ENCODE peak calls at places on chromosomes 3 and 15, in nine cellular contexts. S, L, Q, M, W, X, E, Z and D are unnamed samples. For H3K4me1, the result is how much of the 10 kb centered on the place peaks cover.

GRCh38 chr15:31457631-31458526 is 131.2 kb downstream of the KLF13 start:
- DNase-seq in S (peak), L (peak), Q (no peak), M (no peak), W (peak), X (no peak), E (peak), Z (peak), D (peak)

GRCh38 chr15:77739591-77740378 is 107.1 kb upstream of the LINGO1 start:
- DNase-seq in S (no peak), L (no peak), Q (no peak), M (no peak), W (peak), X (no peak), E (no peak), Z (no peak), D (no peak)

GRCh38 chr3:128969993-128970740 is 23.7 kb downstream of the CFAP92 start:
- DNase-seq in S (peak), L (peak), Q (peak), M (peak), W (peak), X (peak), E (no peak), Z (peak), D (peak)

GRCh38 chr3:56885879-56886647 is 84.3 kb upstream of the ARHGEF3 start:
- DNase-seq in S (no peak), L (peak), Q (no peak), M (no peak), W (no peak), X (no peak), E (no peak), Z (peak), D (no peak)

GRCh38 chr15:88630798-88631463 is 7.9 kb upstream of the ISG20 start:
- DNase-seq in S (no peak), L (no peak), Q (no peak), M (no peak), W (no peak), X (no peak), E (no peak), Z (no peak), D (no peak)

GRCh38 chr3:97037294-97037943 is 223.0 kb downstream of the EPHA6 start:
- DNase-seq in S (no peak), L (no peak), Q (peak), M (no peak), W (no peak), X (no peak), E (no peak), Z (no peak), D (no peak)

GRCh38 chr3:195825857-195826804 is 14.4 kb upstream of the MUC4 start:
- DNase-seq in S (no peak), L (no peak), Q (no peak), M (no peak), W (no peak), X (no peak), E (no peak), Z (no peak), D (no peak)

GRCh38 chr15:42547926-42548257 is 701 bp downstream of the LRRC57 start:
- DNase-seq in S (peak), L (no peak), Q (peak), M (no peak), W (no peak), X (peak), E (peak), Z (peak), D (no peak)

GRCh38 chr3:114178770-114179368 is at the start of gene DRD3:
- DNase-seq in S (no peak), L (peak), Q (no peak), M (no peak), W (peak), X (no peak), E (peak), Z (peak), D (peak)

GRCh38 chr3:164267031-164267430 is 811.3 kb downstream of the SI start:
- DNase-seq in S (no peak), L (no peak), Q (no peak), M (no peak), W (no peak), X (peak), E (no peak), Z (no peak), D (no peak)

GRCh38 chr15:99305761-99306505 is 54.7 kb downstream of the LRRC28 start:
- DNase-seq in S (no peak), L (peak), Q (peak), M (no peak), W (peak), X (no peak), E (peak), Z (peak), D (peak)

GRCh38 chr15:31148622-31149505 is 47.3 kb upstream of the TRPM1 start:
- DNase-seq in S (no peak), L (no peak), Q (no peak), M (no peak), W (no peak), X (no peak), E (no peak), Z (no peak), D (no peak)

GRCh38 chr3:185280572-185281365 is 26.9 kb upstream of the EHHADH start:
- DNase-seq in S (peak), L (peak), Q (peak), M (peak), W (peak), X (peak), E (peak), Z (peak), D (peak)

GRCh38 chr3:123480428-123480827 is 31.5 kb upstream of the ADCY5 start:
- DNase-seq in S (peak), L (no peak), Q (no peak), M (no peak), W (no peak), X (no peak), E (no peak), Z (no peak), D (no peak)

GRCh38 chr15:47787875-47788274 is 70.6 kb downstream of the SEMA6D start:
- DNase-seq in S (no peak), L (peak), Q (no peak), M (no peak), W (no peak), X (no peak), E (no peak), Z (no peak), D (no peak)

GRCh38 chr3:196969660-196970546 is 1.3 kb upstream of the PIGZ start:
- DNase-seq in S (peak), L (peak), Q (no peak), M (no peak), W (peak), X (peak), E (no peak), Z (peak), D (peak)

GRCh38 chr15:37995461-37996347 is 61.3 kb downstream of the TMCO5A start:
- DNase-seq in S (peak), L (peak), Q (peak), M (peak), W (peak), X (peak), E (peak), Z (peak), D (peak)

GRCh38 chr15:24068102-24068501 is 381.0 kb upstream of the NDN start:
- DNase-seq in S (no peak), L (no peak), Q (no peak), M (no peak), W (no peak), X (no peak), E (no peak), Z (no peak), D (no peak)

GRCh38 chr3:57862894-57863293 is 106.8 kb downstream of the SLMAP start:
- DNase-seq in S (no peak), L (no peak), Q (no peak), M (no peak), W (no peak), X (no peak), E (no peak), Z (no peak), D (no peak)

GRCh38 chr3:140023616-140024530 is 88.9 kb downstream of the CLSTN2 start:
- DNase-seq in S (no peak), L (no peak), Q (no peak), M (no peak), W (no peak), X (no peak), E (no peak), Z (no peak), D (peak)

GRCh38 chr3:56468184-56469106 is at the start of gene ERC2:
- DNase-seq in S (no peak), L (peak), Q (peak), M (no peak), W (peak), X (no peak), E (peak), Z (peak), D (peak)

GRCh38 chr3:31312400-31312799 is 220.3 kb upstream of the STT3B start:
- DNase-seq in S (no peak), L (no peak), Q (no peak), M (no peak), W (no peak), X (no peak), E (no peak), Z (no peak), D (peak)

GRCh38 chr15:59794229-59794886 is 105.2 kb upstream of the BNIP2 start:
- DNase-seq in S (no peak), L (no peak), Q (no peak), M (no peak), W (no peak), X (no peak), E (no peak), Z (no peak), D (no peak)

GRCh38 chr3:178384302-178384939 is 151.8 kb upstream of the KCNMB2 start:
- DNase-seq in S (no peak), L (peak), Q (no peak), M (no peak), W (no peak), X (no peak), E (peak), Z (peak), D (peak)

GRCh38 chr3:142047021-142047369 is 102.3 kb downstream of the TFDP2 start:
- DNase-seq in S (no peak), L (no peak), Q (no peak), M (no peak), W (no peak), X (no peak), E (no peak), Z (no peak), D (no peak)

GRCh38 chr3:132898131-132898530 is 140.1 kb upstream of the TMEM108 start:
- DNase-seq in S (no peak), L (no peak), Q (no peak), M (no peak), W (no peak), X (no peak), E (no peak), Z (no peak), D (no peak)

GRCh38 chr3:63294332-63294731 is 16.2 kb downstream of the SYNPR start:
- DNase-seq in S (no peak), L (no peak), Q (no peak), M (no peak), W (no peak), X (no peak), E (no peak), Z (no peak), D (no peak)

DNA sequence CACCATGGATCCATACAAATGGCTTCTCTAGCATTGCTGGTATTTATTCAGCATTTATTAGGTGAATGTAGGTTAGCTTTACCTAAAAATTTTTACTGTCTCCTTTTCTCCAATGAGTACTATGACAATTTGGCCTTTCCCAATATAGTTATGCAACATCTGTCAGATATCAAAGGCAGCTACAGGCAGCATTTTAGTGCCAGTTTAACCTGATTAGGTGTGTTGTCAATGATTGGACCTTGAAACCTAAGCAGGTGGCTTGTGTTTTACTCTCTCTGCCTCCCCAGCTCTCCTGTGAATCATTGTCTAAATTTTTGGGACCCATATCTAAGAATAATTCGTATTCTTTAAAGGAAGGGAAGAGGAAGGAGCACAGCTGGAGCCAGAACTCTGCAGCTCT is 228.9 kb downstream of the KBTBD8 start:
- DNase-seq in S (no peak), L (no peak), Q (no peak), M (no peak), W (no peak), X (no peak), E (no peak), Z (no peak), D (no peak)
- H3K4me1 ChIP-seq in S (under half), L (under half), Q (under half), M (under half), W (under half), X (under half), E (under half), Z (under half), D (under half)

GRCh38 chr15:57507111-57507510 is 84.6 kb upstream of the MYZAP start:
- DNase-seq in S (no peak), L (no peak), Q (no peak), M (no peak), W (no peak), X (no peak), E (no peak), Z (no peak), D (no peak)

GRCh38 chr15:57505056-57505713 is 86.5 kb upstream of the MYZAP start:
- DNase-seq in S (no peak), L (no peak), Q (peak), M (no peak), W (no peak), X (no peak), E (no peak), Z (peak), D (peak)

GRCh38 chr15:57506422-57506821 is 85.3 kb upstream of the MYZAP start:
- DNase-seq in S (no peak), L (no peak), Q (no peak), M (no peak), W (peak), X (no peak), E (no peak), Z (no peak), D (peak)

GRCh38 chr15:57504599-57504940 is 87.1 kb upstream of the MYZAP start:
- DNase-seq in S (no peak), L (no peak), Q (no peak), M (no peak), W (no peak), X (no peak), E (no peak), Z (no peak), D (peak)

DNA sequence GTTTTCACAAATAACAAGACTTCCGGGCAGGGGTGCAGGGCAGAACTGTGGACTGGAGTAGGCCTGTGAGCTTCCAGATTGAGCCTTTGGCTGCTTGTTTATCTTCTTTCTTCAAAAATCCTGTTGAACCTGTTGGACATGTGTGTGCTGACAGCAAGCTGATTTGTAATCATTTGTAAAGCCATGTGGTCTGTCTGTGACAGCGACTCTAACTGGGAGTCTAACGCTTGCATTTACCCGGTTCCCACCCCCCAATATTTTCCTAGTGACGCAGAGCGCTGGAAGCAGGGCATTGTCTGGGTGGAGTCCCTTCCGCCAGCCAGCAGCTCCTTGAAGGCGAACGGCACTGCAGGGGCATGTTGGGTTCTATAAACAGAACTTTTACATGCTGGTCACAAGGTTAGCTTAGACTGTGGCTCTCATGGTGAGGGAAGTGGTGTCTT is 85.7 kb upstream of the MYZAP start:
- DNase-seq in S (no peak), L (peak), Q (no peak), M (no peak), W (no peak), X (no peak), E (no peak), Z (peak), D (peak)
- H2AFZ ChIP-seq in S (no peak), L (no peak), Q (no peak), M (no peak), W (peak), X (no peak), E (no peak), Z (no peak), D (peak)

DNA sequence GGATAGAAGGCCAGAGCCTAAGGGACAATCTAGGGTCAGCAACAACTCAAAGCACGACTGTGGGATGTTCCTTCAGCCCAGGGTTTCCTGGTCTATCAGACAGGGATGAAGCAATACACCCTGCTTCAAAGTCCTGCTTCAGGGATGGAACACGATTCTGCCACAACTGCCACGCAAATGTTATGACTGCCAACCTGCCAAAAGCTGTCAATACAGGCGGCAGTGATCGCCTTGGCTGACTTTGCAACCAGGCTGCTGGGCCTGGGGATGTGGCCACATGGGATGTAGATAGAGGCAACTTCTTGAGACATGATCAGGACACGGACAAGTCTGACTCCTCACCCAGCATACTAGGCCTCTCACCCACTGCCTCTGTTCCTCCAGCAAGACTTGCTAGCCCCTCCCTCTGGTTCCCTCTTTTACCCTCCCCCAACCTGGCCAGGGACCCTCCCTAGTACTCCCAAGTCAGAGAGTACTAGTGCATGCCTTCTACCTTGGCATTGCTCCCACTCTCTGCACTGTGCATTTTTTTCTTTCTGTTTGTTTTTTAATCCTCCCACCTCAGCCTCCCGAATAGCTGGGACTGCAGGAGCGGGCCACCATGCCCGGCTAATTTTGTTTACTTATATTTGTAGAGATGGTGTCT is 7.6 kb downstream of the CCDC12 start:
- DNase-seq in S (no peak), L (no peak), Q (no peak), M (no peak), W (no peak), X (no peak), E (no peak), Z (no peak), D (no peak)
- H3K4me1 ChIP-seq in S (half or more), L (under half), Q (half or more), M (under half), W (under half), X (under half), E (under half), Z (under half), D (under half)

DNA sequence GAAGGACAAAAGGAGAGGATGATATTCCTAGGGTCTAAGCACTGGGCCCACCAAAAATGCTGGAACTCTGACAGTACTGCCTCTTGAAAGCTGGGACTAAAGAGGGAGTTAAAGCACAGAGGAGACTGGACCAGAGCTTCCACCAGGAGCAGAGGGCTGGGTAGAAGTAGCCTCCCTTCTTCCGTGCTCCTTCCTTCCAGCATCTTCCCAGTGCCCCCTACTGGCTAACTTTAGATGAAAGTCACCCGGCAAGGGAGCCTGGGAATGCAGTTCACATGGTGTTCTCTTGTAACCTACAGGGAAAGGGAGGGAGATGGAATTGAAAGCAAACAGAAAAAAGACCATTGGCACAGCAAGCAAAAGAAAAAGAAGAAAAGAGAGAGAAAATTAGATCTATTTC is 106.1 kb upstream of the COL8A1 start:
- DNase-seq in S (peak), L (peak), Q (peak), M (peak), W (peak), X (no peak), E (peak), Z (peak), D (peak)
- H2AFZ ChIP-seq in S (no peak), L (no peak), Q (no peak), M (no peak), W (no peak), X (no peak), E (no peak), Z (no peak), D (peak)

GRCh38 chr15:68211656-68212320 is 6.7 kb upstream of the CALML4 start:
- DNase-seq in S (no peak), L (no peak), Q (no peak), M (no peak), W (no peak), X (no peak), E (no peak), Z (no peak), D (no peak)

GRCh38 chr15:68209735-68210408 is 4.7 kb upstream of the CALML4 start:
- DNase-seq in S (peak), L (no peak), Q (no peak), M (no peak), W (no peak), X (no peak), E (no peak), Z (no peak), D (no peak)

GRCh38 chr15:68209272-68209671 is 4.1 kb upstream of the CALML4 start:
- DNase-seq in S (no peak), L (no peak), Q (no peak), M (no peak), W (no peak), X (no peak), E (no peak), Z (no peak), D (no peak)

GRCh38 chr15:68210821-68211655 is 5.9 kb upstream of the CALML4 start:
- DNase-seq in S (peak), L (peak), Q (no peak), M (no peak), W (peak), X (no peak), E (no peak), Z (peak), D (peak)

GRCh38 chr15:68210409-68210756 is 5.3 kb upstream of the CALML4 start:
- DNase-seq in S (no peak), L (no peak), Q (no peak), M (no peak), W (no peak), X (no peak), E (no peak), Z (no peak), D (no peak)
- H3K4me1 ChIP-seq in S (half or more), L (under half), Q (under half), M (under half), W (under half), X (under half), E (under half), Z (under half), D (under half)

GRCh38 chr15:83873966-83874365 is 220.0 kb downstream of the ADAMTSL3 start:
- DNase-seq in S (no peak), L (no peak), Q (no peak), M (no peak), W (no peak), X (no peak), E (peak), Z (no peak), D (no peak)

GRCh38 chr15:83871808-83872559 is 218.1 kb downstream of the ADAMTSL3 start:
- DNase-seq in S (no peak), L (peak), Q (no peak), M (no peak), W (no peak), X (no peak), E (peak), Z (peak), D (peak)

GRCh38 chr15:83869329-83869728 is 215.4 kb downstream of the ADAMTSL3 start:
- DNase-seq in S (no peak), L (no peak), Q (no peak), M (no peak), W (peak), X (no peak), E (no peak), Z (no peak), D (no peak)
- H2AFZ ChIP-seq in S (no peak), L (no peak), Q (no peak), M (no peak), W (no peak), X (no peak), E (no peak), Z (no peak), D (no peak)

GRCh38 chr15:78761020-78761419 is 50.2 kb downstream of the ADAMTS7 start:
- DNase-seq in S (no peak), L (no peak), Q (no peak), M (no peak), W (no peak), X (no peak), E (no peak), Z (no peak), D (no peak)
- H3K4me1 ChIP-seq in S (half or more), L (half or more), Q (under half), M (under half), W (under half), X (under half), E (under half), Z (under half), D (under half)

GRCh38 chr3:189304465-189305341 is 132.9 kb downstream of the TPRG1 start:
- DNase-seq in S (no peak), L (peak), Q (no peak), M (no peak), W (no peak), X (no peak), E (peak), Z (no peak), D (peak)
- H2AFZ ChIP-seq in S (no peak), L (no peak), Q (no peak), M (no peak), W (peak), X (no peak), E (no peak), Z (no peak), D (no peak)